ENCODE peak calls at places on chromosomes 16 and 17, in ten cellular contexts. One of them, this sample, is unnamed.

GRCh38 chr17:59093702-59094231 is 12.9 kb downstream of the TRIM37 start:
- DNase-seq in ELR: peak; percentile 97
- DNase-seq in fibroblast of lung: peak; percentile 92
- DNase-seq in effector memory CD4-positive, alpha-beta T cell: no peak
- DNase-seq in stimulated activated CD8-positive, alpha-beta memory T cell treated with anti-CD3 and anti-CD28 coated beads, Interleukin-12 subunit alpha, Interleukin-12 subunit beta, amount 100 ng/mL, for 4 hours: no peak
- DNase-seq in cardiac muscle cell: peak; percentile 97
- DNase-seq in neuronal stem cell: no peak
- DNase-seq in endodermal cell: no peak
- DNase-seq in NCI-H526 treated with DMSO at 0.1 percent for 48 hours: no peak
- DNase-seq in OCI-LY7: no peak
- DNase-seq in this sample: peak; percentile 84

GRCh38 chr16:85757341-85757822 is 6.5 kb upstream of the C16orf74 start:
- DNase-seq in ELR: peak; percentile 83
- DNase-seq in endodermal cell: no peak
- DNase-seq in cardiac muscle cell: no peak
- DNase-seq in fibroblast of lung: peak; percentile 89
- DNase-seq in effector memory CD4-positive, alpha-beta T cell: no peak
- DNase-seq in OCI-LY7: peak; percentile 64
- DNase-seq in NCI-H526 treated with DMSO at 0.1 percent for 48 hours: no peak
- DNase-seq in stimulated activated CD8-positive, alpha-beta memory T cell treated with anti-CD3 and anti-CD28 coated beads, Interleukin-12 subunit alpha, Interleukin-12 subunit beta, amount 100 ng/mL, for 4 hours: no peak
- DNase-seq in neuronal stem cell: no peak
- DNase-seq in this sample: no peak

GRCh38 chr16:78523212-78523995 is 423.9 kb downstream of the WWOX start:
- DNase-seq in NCI-H526 treated with DMSO at 0.1 percent for 48 hours: no peak
- DNase-seq in effector memory CD4-positive, alpha-beta T cell: no peak
- DNase-seq in cardiac muscle cell: no peak
- DNase-seq in stimulated activated CD8-positive, alpha-beta memory T cell treated with anti-CD3 and anti-CD28 coated beads, Interleukin-12 subunit alpha, Interleukin-12 subunit beta, amount 100 ng/mL, for 4 hours: no peak
- DNase-seq in endodermal cell: no peak
- DNase-seq in ELR: no peak
- DNase-seq in neuronal stem cell: no peak
- DNase-seq in OCI-LY7: no peak
- DNase-seq in fibroblast of lung: no peak
- DNase-seq in this sample: no peak

GRCh38 chr16:27080870-27081269 is 14.1 kb downstream of the C16orf82 start:
- DNase-seq in effector memory CD4-positive, alpha-beta T cell: no peak
- DNase-seq in stimulated activated CD8-positive, alpha-beta memory T cell treated with anti-CD3 and anti-CD28 coated beads, Interleukin-12 subunit alpha, Interleukin-12 subunit beta, amount 100 ng/mL, for 4 hours: no peak
- DNase-seq in endodermal cell: peak; percentile 81
- DNase-seq in OCI-LY7: peak; percentile 12
- DNase-seq in ELR: peak; percentile 29
- DNase-seq in cardiac muscle cell: peak; percentile 11
- DNase-seq in neuronal stem cell: no peak
- DNase-seq in fibroblast of lung: no peak
- DNase-seq in NCI-H526 treated with DMSO at 0.1 percent for 48 hours: no peak
- DNase-seq in this sample: no peak

GRCh38 chr16:74735162-74735452 is 34.4 kb upstream of the MLKL start:
- DNase-seq in endodermal cell: peak; percentile 54
- DNase-seq in NCI-H526 treated with DMSO at 0.1 percent for 48 hours: no peak
- DNase-seq in cardiac muscle cell: no peak
- DNase-seq in OCI-LY7: no peak
- DNase-seq in ELR: no peak
- DNase-seq in stimulated activated CD8-positive, alpha-beta memory T cell treated with anti-CD3 and anti-CD28 coated beads, Interleukin-12 subunit alpha, Interleukin-12 subunit beta, amount 100 ng/mL, for 4 hours: no peak
- DNase-seq in fibroblast of lung: no peak
- DNase-seq in neuronal stem cell: no peak
- DNase-seq in effector memory CD4-positive, alpha-beta T cell: no peak
- DNase-seq in this sample: no peak

GRCh38 chr16:13936596-13937081 is 16.7 kb downstream of the ERCC4 start:
- DNase-seq in NCI-H526 treated with DMSO at 0.1 percent for 48 hours: no peak
- DNase-seq in ELR: peak; percentile 57
- DNase-seq in neuronal stem cell: no peak
- DNase-seq in effector memory CD4-positive, alpha-beta T cell: no peak
- DNase-seq in stimulated activated CD8-positive, alpha-beta memory T cell treated with anti-CD3 and anti-CD28 coated beads, Interleukin-12 subunit alpha, Interleukin-12 subunit beta, amount 100 ng/mL, for 4 hours: no peak
- DNase-seq in OCI-LY7: no peak
- DNase-seq in endodermal cell: no peak
- DNase-seq in cardiac muscle cell: peak; percentile 84
- DNase-seq in fibroblast of lung: peak; percentile 56
- DNase-seq in this sample: peak; percentile 48

GRCh38 chr17:66717680-66718079 is 117.2 kb upstream of the CACNG5 start:
- DNase-seq in effector memory CD4-positive, alpha-beta T cell: no peak
- DNase-seq in endodermal cell: peak; percentile 72
- DNase-seq in fibroblast of lung: peak; percentile 49
- DNase-seq in stimulated activated CD8-positive, alpha-beta memory T cell treated with anti-CD3 and anti-CD28 coated beads, Interleukin-12 subunit alpha, Interleukin-12 subunit beta, amount 100 ng/mL, for 4 hours: no peak
- DNase-seq in neuronal stem cell: no peak
- DNase-seq in OCI-LY7: peak; percentile 76
- DNase-seq in NCI-H526 treated with DMSO at 0.1 percent for 48 hours: peak; percentile 19
- DNase-seq in cardiac muscle cell: no peak
- DNase-seq in ELR: no peak
- DNase-seq in this sample: no peak

GRCh38 chr16:7303014-7303676 is 29.5 kb upstream of the RBFOX1 start:
- DNase-seq in ELR: no peak
- DNase-seq in cardiac muscle cell: no peak
- DNase-seq in fibroblast of lung: no peak
- DNase-seq in effector memory CD4-positive, alpha-beta T cell: no peak
- DNase-seq in OCI-LY7: no peak
- DNase-seq in neuronal stem cell: peak; percentile 49
- DNase-seq in endodermal cell: peak; percentile 78
- DNase-seq in NCI-H526 treated with DMSO at 0.1 percent for 48 hours: peak; percentile 8
- DNase-seq in stimulated activated CD8-positive, alpha-beta memory T cell treated with anti-CD3 and anti-CD28 coated beads, Interleukin-12 subunit alpha, Interleukin-12 subunit beta, amount 100 ng/mL, for 4 hours: no peak
- DNase-seq in this sample: no peak

GRCh38 chr17:704111-704864 is 10.4 kb downstream of the VPS53 start:
- DNase-seq in endodermal cell: no peak
- DNase-seq in ELR: no peak
- DNase-seq in fibroblast of lung: peak; percentile 59
- DNase-seq in stimulated activated CD8-positive, alpha-beta memory T cell treated with anti-CD3 and anti-CD28 coated beads, Interleukin-12 subunit alpha, Interleukin-12 subunit beta, amount 100 ng/mL, for 4 hours: no peak
- DNase-seq in NCI-H526 treated with DMSO at 0.1 percent for 48 hours: no peak
- DNase-seq in cardiac muscle cell: no peak
- DNase-seq in OCI-LY7: no peak
- DNase-seq in neuronal stem cell: no peak
- DNase-seq in effector memory CD4-positive, alpha-beta T cell: no peak
- DNase-seq in this sample: no peak

GRCh38 chr16:23408242-23409201 is 44.5 kb downstream of the COG7 start:
- DNase-seq in fibroblast of lung: peak; percentile 74
- DNase-seq in cardiac muscle cell: peak; percentile 54
- DNase-seq in stimulated activated CD8-positive, alpha-beta memory T cell treated with anti-CD3 and anti-CD28 coated beads, Interleukin-12 subunit alpha, Interleukin-12 subunit beta, amount 100 ng/mL, for 4 hours: no peak
- DNase-seq in neuronal stem cell: peak; percentile 32
- DNase-seq in ELR: peak; percentile 50
- DNase-seq in effector memory CD4-positive, alpha-beta T cell: no peak
- DNase-seq in endodermal cell: no peak
- DNase-seq in NCI-H526 treated with DMSO at 0.1 percent for 48 hours: no peak
- DNase-seq in OCI-LY7: no peak
- DNase-seq in this sample: no peak

GRCh38 chr17:81960130-81960958 is 643 bp downstream of the NOTUM start:
- DNase-seq in neuronal stem cell: no peak
- DNase-seq in fibroblast of lung: no peak
- DNase-seq in OCI-LY7: no peak
- DNase-seq in effector memory CD4-positive, alpha-beta T cell: no peak
- DNase-seq in stimulated activated CD8-positive, alpha-beta memory T cell treated with anti-CD3 and anti-CD28 coated beads, Interleukin-12 subunit alpha, Interleukin-12 subunit beta, amount 100 ng/mL, for 4 hours: no peak
- DNase-seq in cardiac muscle cell: no peak
- DNase-seq in endodermal cell: peak; percentile 84
- DNase-seq in ELR: no peak
- DNase-seq in NCI-H526 treated with DMSO at 0.1 percent for 48 hours: no peak
- DNase-seq in this sample: no peak

GRCh38 chr17:78717431-78717980 is 64.6 kb downstream of the CYTH1 start:
- DNase-seq in ELR: peak; percentile 46
- DNase-seq in cardiac muscle cell: peak; percentile 64
- DNase-seq in neuronal stem cell: no peak
- DNase-seq in effector memory CD4-positive, alpha-beta T cell: no peak
- DNase-seq in OCI-LY7: peak; percentile 52
- DNase-seq in fibroblast of lung: peak; percentile 45
- DNase-seq in NCI-H526 treated with DMSO at 0.1 percent for 48 hours: peak; percentile 83
- DNase-seq in stimulated activated CD8-positive, alpha-beta memory T cell treated with anti-CD3 and anti-CD28 coated beads, Interleukin-12 subunit alpha, Interleukin-12 subunit beta, amount 100 ng/mL, for 4 hours: no peak
- DNase-seq in endodermal cell: peak; percentile 42
- DNase-seq in this sample: no peak

GRCh38 chr17:78839762-78840529 is 668 bp downstream of the USP36 start:
- DNase-seq in cardiac muscle cell: peak; percentile 69
- DNase-seq in fibroblast of lung: peak; percentile 53
- DNase-seq in OCI-LY7: peak; percentile 52
- DNase-seq in NCI-H526 treated with DMSO at 0.1 percent for 48 hours: no peak
- DNase-seq in endodermal cell: peak; percentile 67
- DNase-seq in stimulated activated CD8-positive, alpha-beta memory T cell treated with anti-CD3 and anti-CD28 coated beads, Interleukin-12 subunit alpha, Interleukin-12 subunit beta, amount 100 ng/mL, for 4 hours: peak; percentile 45
- DNase-seq in neuronal stem cell: peak; percentile 29
- DNase-seq in ELR: peak; percentile 63
- DNase-seq in effector memory CD4-positive, alpha-beta T cell: peak; percentile 39
- DNase-seq in this sample: peak; percentile 15

GRCh38 chr16:1309888-1310831 is 724 bp downstream of the UBE2I start:
- DNase-seq in NCI-H526 treated with DMSO at 0.1 percent for 48 hours: no peak
- DNase-seq in cardiac muscle cell: peak; percentile 52
- DNase-seq in neuronal stem cell: no peak
- DNase-seq in endodermal cell: no peak
- DNase-seq in ELR: peak; percentile 58
- DNase-seq in fibroblast of lung: peak; percentile 54
- DNase-seq in effector memory CD4-positive, alpha-beta T cell: peak; percentile 50
- DNase-seq in OCI-LY7: peak; percentile 73
- DNase-seq in stimulated activated CD8-positive, alpha-beta memory T cell treated with anti-CD3 and anti-CD28 coated beads, Interleukin-12 subunit alpha, Interleukin-12 subunit beta, amount 100 ng/mL, for 4 hours: peak; percentile 48
- DNase-seq in this sample: peak; percentile 42

GRCh38 chr17:81722184-81723120 is 10.4 kb downstream of the SLC25A10 start:
- DNase-seq in cardiac muscle cell: peak; percentile 26
- DNase-seq in ELR: no peak
- DNase-seq in effector memory CD4-positive, alpha-beta T cell: no peak
- DNase-seq in NCI-H526 treated with DMSO at 0.1 percent for 48 hours: no peak
- DNase-seq in endodermal cell: peak; percentile 53
- DNase-seq in stimulated activated CD8-positive, alpha-beta memory T cell treated with anti-CD3 and anti-CD28 coated beads, Interleukin-12 subunit alpha, Interleukin-12 subunit beta, amount 100 ng/mL, for 4 hours: no peak
- DNase-seq in neuronal stem cell: no peak
- DNase-seq in OCI-LY7: no peak
- DNase-seq in fibroblast of lung: no peak
- DNase-seq in this sample: peak; percentile 99

GRCh38 chr17:16477255-16477654 is 14.7 kb downstream of the LRRC75A start:
- DNase-seq in NCI-H526 treated with DMSO at 0.1 percent for 48 hours: no peak
- DNase-seq in fibroblast of lung: peak; percentile 89
- DNase-seq in OCI-LY7: no peak
- DNase-seq in ELR: peak; percentile 95
- DNase-seq in endodermal cell: peak; percentile 90
- DNase-seq in stimulated activated CD8-positive, alpha-beta memory T cell treated with anti-CD3 and anti-CD28 coated beads, Interleukin-12 subunit alpha, Interleukin-12 subunit beta, amount 100 ng/mL, for 4 hours: no peak
- DNase-seq in cardiac muscle cell: peak; percentile 92
- DNase-seq in effector memory CD4-positive, alpha-beta T cell: no peak
- DNase-seq in neuronal stem cell: no peak
- DNase-seq in this sample: peak; percentile 67

GRCh38 chr16:79639576-79640311 is 39.2 kb upstream of the MAF start:
- DNase-seq in cardiac muscle cell: no peak
- DNase-seq in fibroblast of lung: no peak
- DNase-seq in effector memory CD4-positive, alpha-beta T cell: peak; percentile 4
- DNase-seq in ELR: no peak
- DNase-seq in neuronal stem cell: no peak
- DNase-seq in NCI-H526 treated with DMSO at 0.1 percent for 48 hours: no peak
- DNase-seq in endodermal cell: no peak
- DNase-seq in stimulated activated CD8-positive, alpha-beta memory T cell treated with anti-CD3 and anti-CD28 coated beads, Interleukin-12 subunit alpha, Interleukin-12 subunit beta, amount 100 ng/mL, for 4 hours: no peak
- DNase-seq in OCI-LY7: no peak
- DNase-seq in this sample: peak; percentile 63

GRCh38 chr16:51490866-51491265 is 339.8 kb upstream of the SALL1 start:
- DNase-seq in stimulated activated CD8-positive, alpha-beta memory T cell treated with anti-CD3 and anti-CD28 coated beads, Interleukin-12 subunit alpha, Interleukin-12 subunit beta, amount 100 ng/mL, for 4 hours: no peak
- DNase-seq in fibroblast of lung: no peak
- DNase-seq in neuronal stem cell: no peak
- DNase-seq in NCI-H526 treated with DMSO at 0.1 percent for 48 hours: no peak
- DNase-seq in ELR: no peak
- DNase-seq in effector memory CD4-positive, alpha-beta T cell: no peak
- DNase-seq in endodermal cell: no peak
- DNase-seq in OCI-LY7: no peak
- DNase-seq in cardiac muscle cell: no peak
- DNase-seq in this sample: no peak

GRCh38 chr17:82291582-82292250 is 18.2 kb upstream of the CSNK1D start:
- DNase-seq in OCI-LY7: no peak
- DNase-seq in stimulated activated CD8-positive, alpha-beta memory T cell treated with anti-CD3 and anti-CD28 coated beads, Interleukin-12 subunit alpha, Interleukin-12 subunit beta, amount 100 ng/mL, for 4 hours: no peak
- DNase-seq in cardiac muscle cell: no peak
- DNase-seq in neuronal stem cell: no peak
- DNase-seq in effector memory CD4-positive, alpha-beta T cell: no peak
- DNase-seq in fibroblast of lung: no peak
- DNase-seq in NCI-H526 treated with DMSO at 0.1 percent for 48 hours: no peak
- DNase-seq in ELR: no peak
- DNase-seq in endodermal cell: peak; percentile 46
- DNase-seq in this sample: no peak

GRCh38 chr16:15518412-15519351 is 84.3 kb downstream of the BMERB1 start:
- DNase-seq in fibroblast of lung: peak; percentile 90
- DNase-seq in neuronal stem cell: no peak
- DNase-seq in NCI-H526 treated with DMSO at 0.1 percent for 48 hours: no peak
- DNase-seq in effector memory CD4-positive, alpha-beta T cell: no peak
- DNase-seq in OCI-LY7: no peak
- DNase-seq in endodermal cell: peak; percentile 77
- DNase-seq in ELR: no peak
- DNase-seq in stimulated activated CD8-positive, alpha-beta memory T cell treated with anti-CD3 and anti-CD28 coated beads, Interleukin-12 subunit alpha, Interleukin-12 subunit beta, amount 100 ng/mL, for 4 hours: no peak
- DNase-seq in cardiac muscle cell: peak; percentile 93
- DNase-seq in this sample: no peak

GRCh38 chr17:56887105-56887504 is 26.7 kb downstream of the TRIM25 start:
- DNase-seq in OCI-LY7: no peak
- DNase-seq in endodermal cell: no peak
- DNase-seq in cardiac muscle cell: no peak
- DNase-seq in fibroblast of lung: peak; percentile 10
- DNase-seq in effector memory CD4-positive, alpha-beta T cell: no peak
- DNase-seq in neuronal stem cell: no peak
- DNase-seq in ELR: peak; percentile 12
- DNase-seq in stimulated activated CD8-positive, alpha-beta memory T cell treated with anti-CD3 and anti-CD28 coated beads, Interleukin-12 subunit alpha, Interleukin-12 subunit beta, amount 100 ng/mL, for 4 hours: no peak
- DNase-seq in NCI-H526 treated with DMSO at 0.1 percent for 48 hours: no peak
- DNase-seq in this sample: no peak

GRCh38 chr16:70679653-70680494 is 6.0 kb downstream of the MTSS2 start:
- DNase-seq in effector memory CD4-positive, alpha-beta T cell: no peak
- DNase-seq in cardiac muscle cell: peak; percentile 37
- DNase-seq in OCI-LY7: no peak
- DNase-seq in neuronal stem cell: no peak
- DNase-seq in endodermal cell: peak; percentile 87
- DNase-seq in stimulated activated CD8-positive, alpha-beta memory T cell treated with anti-CD3 and anti-CD28 coated beads, Interleukin-12 subunit alpha, Interleukin-12 subunit beta, amount 100 ng/mL, for 4 hours: no peak
- DNase-seq in ELR: no peak
- DNase-seq in NCI-H526 treated with DMSO at 0.1 percent for 48 hours: no peak
- DNase-seq in fibroblast of lung: no peak
- DNase-seq in this sample: no peak

GRCh38 chr16:67000384-67001158 is 12.2 kb downstream of the CES4A start:
- DNase-seq in ELR: peak; percentile 53
- DNase-seq in effector memory CD4-positive, alpha-beta T cell: peak; percentile 45
- DNase-seq in fibroblast of lung: peak; percentile 18
- DNase-seq in neuronal stem cell: no peak
- DNase-seq in stimulated activated CD8-positive, alpha-beta memory T cell treated with anti-CD3 and anti-CD28 coated beads, Interleukin-12 subunit alpha, Interleukin-12 subunit beta, amount 100 ng/mL, for 4 hours: peak; percentile 24
- DNase-seq in NCI-H526 treated with DMSO at 0.1 percent for 48 hours: peak; percentile 17
- DNase-seq in OCI-LY7: peak; percentile 48
- DNase-seq in endodermal cell: peak; percentile 90
- DNase-seq in cardiac muscle cell: peak; percentile 46
- DNase-seq in this sample: peak; percentile 30

GRCh38 chr16:9248162-9248561 is 156.7 kb downstream of the HAPSTR1 start:
- DNase-seq in NCI-H526 treated with DMSO at 0.1 percent for 48 hours: no peak
- DNase-seq in neuronal stem cell: no peak
- DNase-seq in cardiac muscle cell: no peak
- DNase-seq in stimulated activated CD8-positive, alpha-beta memory T cell treated with anti-CD3 and anti-CD28 coated beads, Interleukin-12 subunit alpha, Interleukin-12 subunit beta, amount 100 ng/mL, for 4 hours: no peak
- DNase-seq in ELR: no peak
- DNase-seq in effector memory CD4-positive, alpha-beta T cell: no peak
- DNase-seq in OCI-LY7: no peak
- DNase-seq in endodermal cell: no peak
- DNase-seq in fibroblast of lung: no peak
- DNase-seq in this sample: no peak

GRCh38 chr16:57757883-57758282 is 22.3 kb downstream of the KATNB1 start:
- DNase-seq in NCI-H526 treated with DMSO at 0.1 percent for 48 hours: no peak
- DNase-seq in fibroblast of lung: no peak
- DNase-seq in effector memory CD4-positive, alpha-beta T cell: no peak
- DNase-seq in ELR: no peak
- DNase-seq in OCI-LY7: no peak
- DNase-seq in endodermal cell: no peak
- DNase-seq in cardiac muscle cell: no peak
- DNase-seq in stimulated activated CD8-positive, alpha-beta memory T cell treated with anti-CD3 and anti-CD28 coated beads, Interleukin-12 subunit alpha, Interleukin-12 subunit beta, amount 100 ng/mL, for 4 hours: no peak
- DNase-seq in neuronal stem cell: no peak
- DNase-seq in this sample: no peak

This sample was measured in PC-9.